ENCODE peak calls at places on chromosomes 5 and 9, in six cellular contexts. A, J, S, G, R and H are unnamed samples.

GRCh38 chr5:159764283-159764927 is 151.9 kb upstream of the ADRA1B start:
- DNase-seq in J (no peak), S (peak; percentile 91), G (no peak), A (no peak), R (no peak), H (no peak)

GRCh38 chr5:142686210-142686734 is 382 bp upstream of the FGF1 start:
- DNase-seq in J (no peak), S (no peak), A (no peak), R (no peak), G (no peak), H (no peak)

GRCh38 chr5:96226941-96227552 is 206.0 kb downstream of the PCSK1 start:
- DNase-seq in J (no peak), R (no peak), G (no peak), S (peak; percentile 92), A (no peak), H (peak; percentile 14)

GRCh38 chr5:131163315-131164119 is 1.5 kb downstream of the HINT1 start:
- DNase-seq in S (no peak), J (no peak), R (no peak), A (no peak), G (no peak), H (no peak)

GRCh38 chr5:159582756-159583523 is 252.7 kb upstream of the IL12B start:
- DNase-seq in J (no peak), A (no peak), R (no peak), S (no peak), G (no peak), H (peak; percentile 53)

GRCh38 chr5:120082316-120083068 is 381.6 kb upstream of the PRR16 start:
- DNase-seq in S (no peak), R (no peak), G (no peak), A (no peak), J (no peak), H (no peak)

GRCh38 chr5:159049844-159050318 is 49.8 kb downstream of the EBF1 start:
- DNase-seq in S (no peak), R (no peak), G (no peak), A (no peak), J (no peak), H (no peak)

GRCh38 chr9:7490317-7491108 is 309.1 kb downstream of the DMAC1 start:
- DNase-seq in G (no peak), A (no peak), J (no peak), R (no peak), S (no peak), H (no peak)

GRCh38 chr5:154110781-154111180 is 72.0 kb downstream of the MFAP3 start:
- DNase-seq in S (peak; percentile 47), J (no peak), R (no peak), A (no peak), G (no peak), H (no peak)

GRCh38 chr9:34559616-34560546 is 29.6 kb downstream of the CNTFR start:
- DNase-seq in G (no peak), S (peak; percentile 41), R (peak; percentile 79), J (no peak), A (peak; percentile 59), H (peak; percentile 8)

GRCh38 chr5:66659780-66660179 is 63.6 kb downstream of the MAST4 start:
- DNase-seq in J (no peak), S (no peak), R (no peak), A (no peak), G (no peak), H (no peak)

GRCh38 chr5:8913522-8913921 is 632.4 kb downstream of the SEMA5A start:
- DNase-seq in S (no peak), J (no peak), G (no peak), R (no peak), A (no peak), H (no peak)

GRCh38 chr9:134623408-134624066 is 18.1 kb upstream of the COL5A1 start:
- DNase-seq in A (no peak), S (no peak), J (peak; percentile 14), G (peak; percentile 33), R (peak; percentile 3), H (no peak)

GRCh38 chr5:80761966-80762365 is 107.2 kb upstream of the DHFR start:
- DNase-seq in J (no peak), R (no peak), S (no peak), A (no peak), G (no peak), H (no peak)

GRCh38 chr5:24110019-24110615 is 534.7 kb downstream of the CDH10 start:
- DNase-seq in J (no peak), S (no peak), G (no peak), A (no peak), R (no peak), H (no peak)
- TF ChIP-seq CTCF in J (no peak), S (peak; percentile 42), G (peak; percentile 28), A (no peak), R (peak; percentile 70), H (no peak)

GRCh38 chr9:16266648-16267276 is 603.7 kb downstream of the BNC2 start:
- DNase-seq in S (no peak), J (no peak), A (no peak), G (no peak), R (no peak), H (peak; percentile 12)
- TF ChIP-seq CTCF in S (peak; percentile 81), J (no peak), A (no peak), G (peak; percentile 53), R (peak; percentile 66), H (peak; percentile 51)

GRCh38 chr5:64958757-64959391 is 190.1 kb downstream of the CWC27 start:
- DNase-seq in S (peak; percentile 45), G (no peak), J (no peak), A (no peak), R (no peak), H (no peak)
- TF ChIP-seq CTCF in S (peak; percentile 88), G (peak; percentile 46), J (peak; percentile 69), A (no peak), R (no peak), H (peak; percentile 26)

GRCh38 chr5:37757980-37758582 is 81.8 kb downstream of the GDNF start:
- DNase-seq in A (no peak), J (no peak), S (no peak), G (no peak), R (no peak), H (no peak)
- TF ChIP-seq CTCF in A (no peak), J (no peak), S (peak; percentile 54), G (no peak), R (peak; percentile 27), H (no peak)

GRCh38 chr9:83707518-83707767 is 315 bp downstream of the UBQLN1 start:
- DNase-seq in R (no peak), G (no peak), S (peak; percentile 76), A (peak; percentile 75), J (peak; percentile 59), H (peak; percentile 66)

GRCh38 chr9:83707768-83708514 is at the start of gene UBQLN1:
- DNase-seq in S (peak; percentile 83), R (peak; percentile 92), A (peak; percentile 96), J (peak; percentile 93), G (peak; percentile 97), H (peak; percentile 83)

GRCh38 chr9:83714316-83714715 is 6.6 kb upstream of the UBQLN1 start:
- DNase-seq in R (no peak), G (no peak), S (no peak), J (no peak), A (no peak), H (no peak)

GRCh38 chr9:83706703-83707517 is 848 bp downstream of the UBQLN1 start:
- DNase-seq in R (peak; percentile 51), S (no peak), G (peak; percentile 63), A (peak; percentile 34), J (peak; percentile 45), H (no peak)

GRCh38 chr9:83708515-83709158 is 879 bp upstream of the UBQLN1 start:
- DNase-seq in J (no peak), A (peak; percentile 65), R (peak; percentile 74), G (peak; percentile 91), S (peak; percentile 41), H (peak; percentile 49)
- TF ChIP-seq CTCF in J (no peak), A (no peak), R (peak; percentile 34), G (peak; percentile 22), S (peak; percentile 50), H (no peak)

DNA sequence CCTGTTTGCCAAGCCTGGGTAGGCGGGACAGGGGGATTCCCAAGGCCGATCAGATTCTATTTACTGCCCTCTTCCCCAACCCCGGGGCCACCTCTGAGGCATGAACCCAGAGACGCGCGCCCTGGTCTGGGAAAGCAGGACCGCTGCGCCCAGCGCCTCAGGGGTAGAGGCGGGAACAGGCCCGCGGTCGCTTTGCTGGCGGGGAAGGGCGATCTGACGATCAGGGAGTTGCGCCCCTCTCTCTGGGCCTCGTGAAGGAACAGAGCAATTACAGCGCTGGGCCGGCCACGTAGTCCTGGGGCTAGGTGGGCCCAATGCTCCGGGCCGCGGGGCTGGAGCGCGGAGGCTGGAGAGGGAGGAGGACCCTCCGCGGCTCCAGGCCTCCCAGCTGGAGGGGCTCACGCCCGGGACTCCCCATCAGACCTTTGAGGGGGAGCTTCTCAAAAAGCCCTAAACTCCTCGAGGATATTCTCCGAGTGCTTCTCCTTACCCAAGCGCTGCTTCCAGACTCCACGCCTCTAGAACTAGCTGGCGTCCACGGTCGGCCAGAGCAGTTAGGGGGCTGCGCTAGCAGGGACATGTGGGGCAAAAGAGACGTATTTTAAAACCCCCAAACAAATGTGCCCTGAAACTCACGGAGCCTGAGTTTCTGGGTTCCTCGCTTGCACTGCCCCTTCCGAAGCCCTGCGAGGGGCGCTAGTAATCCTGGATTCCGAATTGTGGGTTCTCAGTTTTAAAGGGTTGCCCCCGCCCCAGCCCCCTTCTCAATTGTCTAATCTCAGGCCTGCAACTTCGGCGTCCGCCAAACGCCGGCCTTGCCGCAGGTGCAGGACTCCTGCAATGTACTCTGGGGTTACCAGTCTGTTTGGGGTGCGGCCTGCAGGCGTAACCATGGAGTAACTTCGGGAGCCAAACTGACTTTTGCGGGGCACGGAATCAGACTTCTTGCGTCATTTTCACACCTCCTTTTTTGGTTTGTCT is 57.6 kb downstream of the TMEM174 start:
- DNase-seq in A (no peak), J (no peak), R (no peak), G (no peak), S (no peak), H (no peak)
- TF ChIP-seq CTCF in A (no peak), J (no peak), R (no peak), G (no peak), S (peak; percentile 11), H (no peak)